ENCODE peak calls at places on chromosome 12, in seven cellular contexts. One of them, this sample, is unnamed.

GRCh38 chr12:100199023-100199346 is 1.6 kb upstream of the ACTR6 start:
- DNase-seq in IMR-90: no peak
- DNase-seq in HepG2: no peak
- DNase-seq in Karpas-422: no peak
- DNase-seq in HCT116: no peak
- DNase-seq in fibroblast of lung: no peak
- DNase-seq in GM23338: no peak
- DNase-seq in this sample: no peak

GRCh38 chr12:15423629-15424028 is 101.3 kb downstream of the PTPRO start:
- DNase-seq in IMR-90: no peak
- DNase-seq in HepG2: no peak
- DNase-seq in Karpas-422: no peak
- DNase-seq in HCT116: no peak
- DNase-seq in fibroblast of lung: peak; percentile 51
- DNase-seq in GM23338: no peak
- DNase-seq in this sample: no peak

GRCh38 chr12:21921436-21921835 is 19.8 kb downstream of the ABCC9 start:
- DNase-seq in IMR-90: no peak
- DNase-seq in HepG2: no peak
- DNase-seq in Karpas-422: no peak
- DNase-seq in HCT116: no peak
- DNase-seq in fibroblast of lung: no peak
- DNase-seq in GM23338: no peak
- DNase-seq in this sample: no peak

GRCh38 chr12:54431911-54432814 is 13.1 kb upstream of the ITGA5 start:
- DNase-seq in IMR-90: peak; percentile 80
- DNase-seq in HepG2: no peak
- DNase-seq in Karpas-422: no peak
- DNase-seq in HCT116: no peak
- DNase-seq in fibroblast of lung: peak; percentile 86
- DNase-seq in GM23338: peak; percentile 83
- DNase-seq in this sample: peak; percentile 100

GRCh38 chr12:83793616-83794015 is 1106.9 kb downstream of the TMTC2 start:
- DNase-seq in IMR-90: no peak
- DNase-seq in HepG2: no peak
- DNase-seq in Karpas-422: no peak
- DNase-seq in HCT116: no peak
- DNase-seq in fibroblast of lung: no peak
- DNase-seq in GM23338: no peak
- DNase-seq in this sample: no peak

GRCh38 chr12:47736877-47737676 is 11.8 kb upstream of the ENDOU start:
- DNase-seq in IMR-90: peak; percentile 73
- DNase-seq in HepG2: no peak
- DNase-seq in Karpas-422: no peak
- DNase-seq in HCT116: no peak
- DNase-seq in fibroblast of lung: peak; percentile 31
- DNase-seq in GM23338: no peak
- DNase-seq in this sample: no peak

GRCh38 chr12:104750061-104750460 is 208.0 kb downstream of the SLC41A2 start:
- DNase-seq in IMR-90: peak; percentile 75
- DNase-seq in HepG2: no peak
- DNase-seq in Karpas-422: no peak
- DNase-seq in HCT116: no peak
- DNase-seq in fibroblast of lung: peak; percentile 83
- DNase-seq in GM23338: no peak
- DNase-seq in this sample: no peak

GRCh38 chr12:124036117-124037109 is 63.4 kb downstream of the ZNF664 start:
- DNase-seq in IMR-90: peak; percentile 44
- DNase-seq in HepG2: peak; percentile 15
- DNase-seq in Karpas-422: peak; percentile 76
- DNase-seq in HCT116: peak; percentile 15
- DNase-seq in fibroblast of lung: peak; percentile 46
- DNase-seq in GM23338: peak; percentile 69
- DNase-seq in this sample: no peak

GRCh38 chr12:89067436-89067835 is 284.9 kb downstream of the DUSP6 start:
- DNase-seq in IMR-90: peak; percentile 94
- DNase-seq in HepG2: no peak
- DNase-seq in Karpas-422: no peak
- DNase-seq in HCT116: peak; percentile 15
- DNase-seq in fibroblast of lung: peak; percentile 93
- DNase-seq in GM23338: no peak
- DNase-seq in this sample: peak; percentile 42

GRCh38 chr12:41419151-41419893 is 231.2 kb downstream of the PDZRN4 start:
- DNase-seq in IMR-90: no peak
- DNase-seq in HepG2: no peak
- DNase-seq in Karpas-422: no peak
- DNase-seq in HCT116: no peak
- DNase-seq in fibroblast of lung: no peak
- DNase-seq in GM23338: no peak
- DNase-seq in this sample: no peak

DNA sequence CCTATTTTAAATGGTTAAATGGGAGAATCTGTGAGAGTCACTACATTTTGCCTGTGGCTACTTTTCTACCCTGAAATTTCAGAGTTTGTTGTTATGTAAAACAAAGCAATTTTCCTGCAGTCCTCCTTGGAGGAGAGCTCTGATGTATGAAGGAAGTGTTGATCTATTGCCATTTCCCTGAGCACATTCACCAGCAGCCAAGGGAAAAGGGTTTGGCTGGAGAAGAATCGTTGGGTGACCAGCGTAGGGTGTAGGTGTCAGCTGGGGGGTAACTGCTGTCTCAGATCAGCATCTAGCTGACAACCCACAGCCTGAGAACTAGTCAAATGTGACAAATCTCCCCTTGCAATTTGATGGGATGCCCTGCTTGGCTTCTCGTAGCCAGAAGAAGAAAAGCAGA is 230.5 kb downstream of the PDZRN4 start:
- DNase-seq in IMR-90: no peak
- DNase-seq in HepG2: no peak
- DNase-seq in Karpas-422: no peak
- DNase-seq in HCT116: no peak
- DNase-seq in fibroblast of lung: no peak
- DNase-seq in GM23338: peak; percentile 30
- DNase-seq in this sample: no peak
- H2AFZ ChIP-seq in IMR-90: no peak overlapping the region
- H2AFZ ChIP-seq in HepG2: no peak overlapping the region
- H2AFZ ChIP-seq in Karpas-422: peak overlapping the region; percentile 80
- H2AFZ ChIP-seq in HCT116: no peak overlapping the region
- H2AFZ ChIP-seq in fibroblast of lung: no peak overlapping the region
- H2AFZ ChIP-seq in GM23338: no peak overlapping the region
- H2AFZ ChIP-seq in this sample: no peak overlapping the region

GRCh38 chr12:106769078-106769477 is 5.4 kb upstream of the RIC8B start:
- DNase-seq in IMR-90: peak; percentile 38
- DNase-seq in HepG2: peak; percentile 66
- DNase-seq in Karpas-422: no peak
- DNase-seq in HCT116: no peak
- DNase-seq in fibroblast of lung: peak; percentile 89
- DNase-seq in GM23338: peak; percentile 89
- DNase-seq in this sample: no peak
- H2AFZ ChIP-seq in IMR-90: no peak overlapping the region
- H2AFZ ChIP-seq in HepG2: no peak overlapping the region
- H2AFZ ChIP-seq in Karpas-422: no peak overlapping the region
- H2AFZ ChIP-seq in HCT116: no peak overlapping the region
- H2AFZ ChIP-seq in fibroblast of lung: no peak overlapping the region
- H2AFZ ChIP-seq in GM23338: no peak overlapping the region
- H2AFZ ChIP-seq in this sample: no peak overlapping the region

GRCh38 chr12:103441437-103442186 is 54.2 kb downstream of the C12orf42 start:
- DNase-seq in IMR-90: no peak
- DNase-seq in HepG2: no peak
- DNase-seq in Karpas-422: peak; percentile 71
- DNase-seq in HCT116: no peak
- DNase-seq in fibroblast of lung: no peak
- DNase-seq in GM23338: no peak
- DNase-seq in this sample: no peak
- H2AFZ ChIP-seq in IMR-90: no peak overlapping the region
- H2AFZ ChIP-seq in HepG2: no peak overlapping the region
- H2AFZ ChIP-seq in Karpas-422: no peak overlapping the region
- H2AFZ ChIP-seq in HCT116: no peak overlapping the region
- H2AFZ ChIP-seq in fibroblast of lung: no peak overlapping the region
- H2AFZ ChIP-seq in GM23338: peak overlapping the region; percentile 78
- H2AFZ ChIP-seq in this sample: no peak overlapping the region

GRCh38 chr12:115383668-115384067 is 699.7 kb upstream of the TBX3 start:
- DNase-seq in IMR-90: peak; percentile 93
- DNase-seq in HepG2: no peak
- DNase-seq in Karpas-422: no peak
- DNase-seq in HCT116: no peak
- DNase-seq in fibroblast of lung: peak; percentile 93
- DNase-seq in GM23338: no peak
- DNase-seq in this sample: peak; percentile 99
- H2AFZ ChIP-seq in IMR-90: peak overlapping the region; percentile 4
- H2AFZ ChIP-seq in HepG2: no peak overlapping the region
- H2AFZ ChIP-seq in Karpas-422: no peak overlapping the region
- H2AFZ ChIP-seq in HCT116: no peak overlapping the region
- H2AFZ ChIP-seq in fibroblast of lung: no peak overlapping the region
- H2AFZ ChIP-seq in GM23338: peak overlapping the region; percentile 32
- H2AFZ ChIP-seq in this sample: peak overlapping the region; percentile 45